ENCODE peak calls at places on chromosomes 5 and 9, in six cellular contexts. H is IMR-90, A is neuronal stem cell, I is H9, O is H1, K is trophoblast cell. V is an unnamed sample. For H3K9me3, the result is how much of the 10 kb centered on the place peaks cover.

GRCh38 chr5:144774247-144774646 is 603.6 kb downstream of the KCTD16 start:
- DNase-seq in H (no peak), I (no peak), O (no peak), A (no peak), K (no peak), V (no peak)

GRCh38 chr5:1181451-1182359 is 19.7 kb upstream of the SLC6A19 start:
- DNase-seq in K (no peak), O (no peak), H (no peak), I (no peak), A (no peak), V (no peak)

GRCh38 chr9:98709968-98710965 is 1.5 kb upstream of the GABBR2 start:
- DNase-seq in I (peak), K (peak), O (no peak), A (no peak), H (peak), V (peak)

GRCh38 chr5:146620663-146621051 is 104.7 kb upstream of the GPR151 start:
- DNase-seq in H (no peak), O (peak), I (peak), A (peak), K (no peak), V (no peak)

GRCh38 chr5:15933481-15934207 is 245.9 kb downstream of the MARCHF11 start:
- DNase-seq in A (peak), I (no peak), H (no peak), K (no peak), O (no peak), V (no peak)

GRCh38 chr9:114820776-114821501 is 15.1 kb upstream of the TNFSF15 start:
- DNase-seq in H (peak), I (no peak), K (peak), O (no peak), A (no peak), V (no peak)

GRCh38 chr9:97558701-97559101 is 57.2 kb downstream of the TMOD1 start:
- DNase-seq in K (no peak), A (no peak), O (no peak), I (no peak), H (no peak), V (no peak)

GRCh38 chr9:31232485-31232884 is 1152.0 kb upstream of the ACO1 start:
- DNase-seq in H (no peak), I (no peak), O (no peak), A (no peak), K (no peak), V (no peak)

GRCh38 chr5:125695994-125696679 is 727.1 kb upstream of the GRAMD2B start:
- DNase-seq in O (no peak), I (no peak), K (no peak), A (no peak), H (peak), V (peak)

GRCh38 chr9:110942522-110942921 is 95.7 kb downstream of the LPAR1 start:
- DNase-seq in O (no peak), H (peak), K (peak), A (no peak), I (no peak), V (peak)

GRCh38 chr5:1380011-1380817 is 35.3 kb upstream of the CLPTM1L start:
- DNase-seq in H (peak), A (peak), K (peak), I (peak), O (no peak), V (peak)

GRCh38 chr5:124056326-124057160 is 544.6 kb downstream of the CSNK1G3 start:
- DNase-seq in H (no peak), K (no peak), O (no peak), I (no peak), A (no peak), V (no peak)

GRCh38 chr5:5078009-5078897 is 61.9 kb upstream of the ADAMTS16 start:
- DNase-seq in K (no peak), H (no peak), I (peak), A (no peak), O (peak), V (no peak)

GRCh38 chr5:179154991-179155955 is 95.1 kb downstream of the ZNF354C start:
- DNase-seq in K (no peak), A (no peak), O (no peak), H (no peak), I (peak), V (no peak)

GRCh38 chr9:92763721-92764380 is 782 bp downstream of the BICD2 start:
- DNase-seq in H (no peak), K (peak), A (peak), I (peak), O (no peak), V (peak)

GRCh38 chr5:74873525-74874249 is 7.5 kb upstream of the FAM169A start:
- DNase-seq in O (no peak), H (no peak), I (no peak), A (no peak), K (no peak), V (no peak)

GRCh38 chr9:131870156-131870555 is 130.3 kb upstream of the RAPGEF1 start:
- DNase-seq in O (no peak), K (no peak), A (no peak), H (no peak), I (no peak), V (no peak)

GRCh38 chr5:108280248-108280647 is 101.7 kb downstream of the FBXL17 start:
- DNase-seq in H (no peak), K (no peak), I (no peak), A (no peak), O (no peak), V (no peak)

GRCh38 chr5:140182803-140183367 is 7.9 kb downstream of the CYSTM1 start:
- DNase-seq in I (peak), H (peak), K (no peak), O (no peak), A (no peak), V (peak)

DNA sequence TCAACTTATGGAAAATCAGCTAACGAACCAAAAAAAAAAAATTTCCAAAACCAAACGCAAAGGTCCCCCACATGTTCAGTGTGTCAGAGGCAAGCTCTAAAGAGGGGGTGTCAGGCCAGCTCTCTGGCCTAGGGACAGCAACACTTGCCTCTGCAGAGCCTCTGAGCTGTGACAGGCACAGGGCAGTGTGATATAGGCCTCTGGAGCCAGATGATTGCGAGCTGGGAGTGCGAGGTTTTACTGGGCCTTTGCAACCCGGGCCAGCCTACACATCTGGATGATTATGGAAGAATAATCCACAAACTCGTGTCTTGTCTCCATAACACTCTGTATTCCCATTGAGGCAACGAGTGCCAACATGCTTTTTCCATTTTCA is 67.7 kb upstream of the STC2 start:
- DNase-seq in I (no peak), A (no peak), K (no peak), O (no peak), H (no peak), V (no peak)
- H3K14ac ChIP-seq in I (no peak), A (no peak), K (no peak), O (no peak), H (peak), V (no peak)

GRCh38 chr5:134267366-134268018 is 41.6 kb upstream of the PPP2CA start:
- DNase-seq in I (no peak), H (peak), K (peak), A (no peak), O (no peak), V (peak)
- H3K9me3 ChIP-seq in I (under half), H (under half), K (under half), A (under half), O (under half), V (under half)

GRCh38 chr5:120690621-120691407 is 226.7 kb downstream of the PRR16 start:
- DNase-seq in K (peak), I (no peak), A (no peak), H (no peak), O (no peak), V (no peak)
- H3K14ac ChIP-seq in K (no peak), I (no peak), A (no peak), H (no peak), O (no peak), V (no peak)

GRCh38 chr9:101409079-101409477 is 10.4 kb downstream of the ZNF189 start:
- DNase-seq in I (no peak), A (no peak), H (peak), O (no peak), K (no peak), V (peak)

GRCh38 chr9:101403886-101404285 is 5.2 kb downstream of the ZNF189 start:
- DNase-seq in K (no peak), H (no peak), A (no peak), O (no peak), I (no peak), V (no peak)

GRCh38 chr9:101408374-101409078 is 9.9 kb downstream of the ZNF189 start:
- DNase-seq in I (no peak), O (no peak), K (no peak), A (no peak), H (no peak), V (peak)
- H3K9me3 ChIP-seq in I (under half), O (half or more), K (under half), A (under half), H (half or more), V (half or more)

GRCh38 chr5:88937406-88937805 is 54.4 kb upstream of the MEF2C start:
- DNase-seq in K (no peak), A (no peak), I (no peak), H (no peak), O (no peak), V (no peak)
- H3K14ac ChIP-seq in K (no peak), A (no peak), I (no peak), H (no peak), O (no peak), V (no peak)

DNA sequence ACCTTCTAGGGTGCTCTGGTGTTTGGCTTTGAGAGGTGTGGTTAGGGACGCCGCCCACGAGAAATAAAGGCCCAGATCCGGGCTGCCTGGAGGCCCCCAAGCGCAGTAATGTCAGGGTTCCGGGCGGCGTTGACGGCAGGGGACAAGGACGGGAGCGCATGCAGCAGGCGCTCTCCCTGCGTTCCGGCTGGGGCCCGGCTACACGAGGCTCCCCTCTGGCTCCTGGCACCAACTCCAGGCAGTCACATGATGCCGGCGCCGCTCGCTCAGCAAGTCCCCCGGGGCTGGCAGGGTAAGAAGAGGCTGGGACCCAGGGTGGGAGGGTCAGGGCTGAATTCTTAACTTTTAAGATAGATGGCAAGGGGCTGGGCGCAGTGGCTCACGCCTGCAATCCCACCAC is 28.1 kb downstream of the UBTD2 start:
- DNase-seq in K (no peak), I (no peak), A (no peak), O (no peak), H (no peak), V (no peak)
- H3K9me3 ChIP-seq in K (under half), I (under half), A (under half), O (under half), H (under half), V (under half)

GRCh38 chr5:9533096-9533495 is 12.8 kb downstream of the SEMA5A start:
- DNase-seq in H (peak), K (no peak), I (no peak), O (no peak), A (no peak), V (no peak)
- H3K14ac ChIP-seq in H (peak), K (no peak), I (no peak), O (no peak), A (no peak), V (no peak)

DNA sequence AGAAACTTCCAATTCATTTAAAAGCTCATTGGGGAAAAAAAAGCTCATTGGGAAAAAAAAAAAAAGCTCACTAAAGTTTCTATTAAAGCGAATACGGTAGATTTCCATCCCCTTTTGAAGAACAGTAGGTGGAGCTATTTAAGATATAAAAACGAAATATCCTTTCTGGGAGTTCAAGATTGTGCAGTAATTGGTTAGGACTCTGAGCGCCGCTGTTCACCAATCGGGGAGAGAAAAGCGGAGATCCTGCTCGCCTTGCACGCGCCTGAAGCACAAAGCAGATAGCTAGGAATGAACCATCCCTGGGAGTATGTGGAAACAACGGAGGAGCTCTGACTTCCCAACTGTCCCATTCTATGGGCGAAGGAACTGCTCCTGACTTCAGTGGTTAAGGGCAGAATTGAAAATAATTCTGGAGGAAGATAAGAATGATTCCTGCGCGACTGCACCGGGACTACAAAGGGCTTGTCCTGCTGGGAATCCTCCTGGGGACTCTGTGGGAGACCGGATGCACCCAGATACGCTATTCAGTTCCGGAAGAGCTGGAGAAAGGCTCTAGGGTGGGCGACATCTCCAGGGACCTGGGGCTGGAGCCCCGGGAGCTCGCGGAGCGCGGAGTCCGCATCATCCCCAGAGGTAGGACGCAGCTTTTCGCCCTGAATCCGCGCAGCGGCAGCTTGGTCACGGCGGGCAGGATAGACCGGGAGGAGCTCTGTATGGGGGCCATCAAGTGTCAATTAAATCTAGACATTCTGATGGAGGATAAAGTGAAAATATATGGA is at the start of gene PCDHGA12:
- DNase-seq in K (peak), O (no peak), I (no peak), A (no peak), H (peak), V (no peak)
- H3K9me3 ChIP-seq in K (under half), O (under half), I (under half), A (half or more), H (under half), V (under half)

DNA sequence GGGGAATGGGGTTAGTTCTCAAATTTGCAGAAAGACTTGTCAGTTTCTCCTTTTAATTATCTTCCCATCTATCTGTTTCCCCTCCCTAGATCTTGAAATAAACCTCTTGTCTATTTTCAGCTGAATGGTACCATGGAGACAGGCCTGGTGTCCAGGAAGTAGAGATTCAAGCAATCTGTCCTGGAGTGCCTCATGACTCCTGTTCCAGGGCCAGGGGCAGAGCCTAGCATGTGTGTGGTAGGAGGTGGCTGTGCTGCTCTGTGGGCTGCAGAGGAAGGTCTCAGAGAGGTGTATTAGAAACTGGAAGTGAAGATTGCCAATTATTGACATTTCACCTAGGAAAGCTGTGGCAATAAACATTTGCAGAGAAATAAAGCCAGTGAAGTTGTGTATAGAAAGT is 175.8 kb upstream of the ATP10B start:
- DNase-seq in A (no peak), H (no peak), K (no peak), O (no peak), I (no peak), V (no peak)
- H3K14ac ChIP-seq in A (no peak), H (no peak), K (no peak), O (no peak), I (no peak), V (no peak)